ENCODE peak calls at places on chromosomes 13 and 19, in six cellular contexts. I is A549, F is K562, W is endothelial cell of umbilical vein, S is NB4, J is GM12878. B is an unnamed sample.

GRCh38 chr13:71864094-71864980 is 2.7 kb downstream of the DACH1 start:
- DNase-seq in J (no peak), S (peak), I (no peak), F (no peak), W (peak), B (no peak)

GRCh38 chr19:38565686-38566105 is 52.1 kb downstream of the MAP4K1 start:
- DNase-seq in F (no peak), J (no peak), I (no peak), S (no peak), W (no peak), B (no peak)

GRCh38 chr13:26895081-26895807 is 134.7 kb upstream of the GPR12 start:
- DNase-seq in J (no peak), S (peak), W (no peak), I (no peak), F (no peak), B (no peak)

GRCh38 chr13:32136061-32136460 is 104.5 kb downstream of the FRY start:
- DNase-seq in I (no peak), S (no peak), W (no peak), J (no peak), F (no peak), B (no peak)

GRCh38 chr19:4089400-4089908 is 22.8 kb upstream of the ZBTB7A start:
- DNase-seq in F (no peak), S (peak), I (no peak), J (no peak), W (no peak), B (no peak)

GRCh38 chr19:53910170-53910518 is 1.1 kb downstream of the CACNG7 start:
- DNase-seq in F (no peak), S (no peak), J (no peak), W (no peak), I (no peak), B (no peak)

GRCh38 chr19:20078696-20079095 is 896 bp downstream of the ZNF90 start:
- DNase-seq in W (no peak), F (no peak), S (peak), J (no peak), I (no peak), B (no peak)

GRCh38 chr13:51770681-51771417 is 33.1 kb downstream of the DHRS12 start:
- DNase-seq in W (no peak), S (no peak), I (no peak), F (no peak), J (no peak), B (no peak)

GRCh38 chr19:19385900-19386339 is 19.6 kb upstream of the GATAD2A start:
- DNase-seq in I (no peak), S (peak), F (no peak), J (no peak), W (peak), B (no peak)

GRCh38 chr19:5850743-5851293 is 431 bp downstream of the FUT3 start:
- DNase-seq in F (peak), W (no peak), J (no peak), S (no peak), I (no peak), B (no peak)

GRCh38 chr19:38303517-38304351 is at the start of gene C19orf33:
- DNase-seq in J (no peak), F (no peak), I (peak), W (no peak), S (no peak), B (no peak)

GRCh38 chr19:55216461-55217198 is 7.3 kb upstream of the PTPRH start:
- DNase-seq in S (peak), J (no peak), W (peak), I (peak), F (peak), B (peak)

GRCh38 chr13:87331178-87331577 is 340.0 kb upstream of the SLITRK5 start:
- DNase-seq in W (no peak), J (no peak), F (no peak), S (no peak), I (no peak), B (no peak)

GRCh38 chr13:98143157-98143553 is 261 bp downstream of the FARP1 start:
- DNase-seq in F (no peak), I (peak), S (no peak), J (no peak), W (no peak), B (no peak)
- TF ChIP-seq MYC in F (no peak), I (no peak), S (no peak), J (no peak), W (no peak), B (no peak)

GRCh38 chr13:23871616-23872220 is 17.5 kb downstream of the MIPEP start:
- DNase-seq in W (peak), J (no peak), S (peak), F (no peak), I (no peak), B (peak)
- TF ChIP-seq MYC in W (no peak), J (no peak), S (no peak), F (no peak), I (no peak), B (no peak)

GRCh38 chr19:7685546-7686445 is 5.2 kb downstream of the TRAPPC5 start:
- DNase-seq in F (no peak), S (no peak), W (no peak), I (no peak), J (no peak), B (no peak)
- TF ChIP-seq MYC in F (no peak), S (no peak), W (no peak), I (no peak), J (no peak), B (no peak)

GRCh38 chr19:11659612-11660011 is 62.3 kb downstream of the ZNF627 start:
- DNase-seq in S (peak), J (no peak), I (no peak), F (peak), W (no peak), B (peak)
- TF ChIP-seq MYC in S (no peak), J (no peak), I (no peak), F (no peak), W (no peak), B (no peak)

GRCh38 chr13:112903606-112904195 is 65.3 kb upstream of the MCF2L start:
- DNase-seq in F (no peak), J (no peak), W (no peak), I (no peak), S (no peak), B (no peak)
- TF ChIP-seq MYC in F (no peak), J (no peak), W (no peak), I (no peak), S (no peak), B (no peak)

DNA sequence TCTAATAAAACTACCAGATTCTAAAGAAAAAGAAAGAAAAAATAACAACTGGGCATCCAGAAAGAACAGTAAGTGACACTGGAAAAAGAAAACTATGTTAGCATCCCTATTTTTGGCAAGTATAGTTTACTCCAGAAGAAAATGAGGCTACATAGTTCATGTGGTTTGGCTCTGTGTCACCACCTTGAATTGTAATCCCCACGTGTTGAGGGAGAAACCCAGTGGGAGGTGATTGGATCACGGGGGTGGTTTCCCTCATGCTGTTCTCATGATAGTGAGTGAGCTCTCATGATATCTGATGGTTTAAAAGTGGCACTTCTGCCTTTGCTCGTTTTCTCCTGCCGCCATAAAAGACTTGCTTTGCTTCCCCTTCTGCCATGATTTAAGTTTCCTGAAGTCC is 76.9 kb downstream of the ITGBL1 start:
- DNase-seq in W (no peak), F (no peak), J (no peak), S (no peak), I (no peak), B (no peak)
- TF ChIP-seq MYC in W (no peak), F (no peak), J (no peak), S (no peak), I (no peak), B (no peak)

B was measured in HepG2.